ENCODE peak calls at places on chromosomes 6 and 20, in four cellular contexts. Z is mammary epithelial cell, Q is AG08395, G is memory B cell. A is an unnamed sample.
A peak's percentile ranks its signal among the peaks of the same experiment; 100 is the strongest.

GRCh38 chr6:36911946-36912555 is 26.3 kb downstream of the C6orf89 start:
- DNase-seq in Z (no peak), Q (no peak), G (no peak), A (no peak)

GRCh38 chr6:166544294-166544605 is 42.2 kb downstream of the RAMACL start:
- DNase-seq in Z (no peak), G (no peak), Q (no peak), A (no peak)

GRCh38 chr6:48568856-48569255 is 457.9 kb upstream of the PTCHD4 start:
- DNase-seq in Z (no peak), G (no peak), Q (no peak), A (no peak)

GRCh38 chr6:117711369-117711768 is 36.1 kb downstream of the NUS1 start:
- DNase-seq in Q (no peak), Z (peak; percentile 2), G (no peak), A (no peak)

GRCh38 chr6:44247338-44248302 is 719 bp downstream of the HSP90AB1 start:
- DNase-seq in Z (peak; percentile 62), Q (peak; percentile 53), G (peak; percentile 76), A (peak; percentile 75)

GRCh38 chr6:131117866-131118265 is 17.4 kb upstream of the AKAP7 start:
- DNase-seq in Z (no peak), Q (no peak), G (no peak), A (no peak)

GRCh38 chr20:41041693-41042092 is 13.1 kb downstream of the TOP1 start:
- DNase-seq in Z (no peak), Q (no peak), G (no peak), A (no peak)

GRCh38 chr6:56529594-56530191 is 113.0 kb downstream of the DST start:
- DNase-seq in G (no peak), Q (no peak), Z (no peak), A (no peak)

GRCh38 chr20:60627751-60628565 is 624.1 kb upstream of the CDH4 start:
- DNase-seq in Z (no peak), Q (no peak), G (no peak), A (no peak)

GRCh38 chr6:22025468-22026159 is 271.2 kb downstream of the PRL start:
- DNase-seq in G (no peak), Q (peak; percentile 51), Z (peak; percentile 46), A (no peak)

GRCh38 chr6:159875194-159875593 is 15.6 kb upstream of the MAS1 start:
- DNase-seq in G (no peak), Z (no peak), Q (no peak), A (no peak)

GRCh38 chr20:56890011-56890410 is 260.9 kb downstream of the TFAP2C start:
- DNase-seq in G (no peak), Z (no peak), Q (no peak), A (no peak)

GRCh38 chr6:37861452-37861851 is 41.9 kb downstream of the ZFAND3 start:
- DNase-seq in Z (no peak), G (no peak), Q (no peak), A (no peak)